ENCODE peak calls at places on chromosomes 7 and 10, in seven cellular contexts. One of them, this sample, is unnamed.

GRCh38 chr7:36185732-36186131 is 32.7 kb downstream of the EEPD1 start:
- DNase-seq in IMR-90: peak; percentile 42
- DNase-seq in A549: no peak
- DNase-seq in SK-N-SH: no peak
- DNase-seq in H1: no peak
- DNase-seq in GM12878: no peak
- DNase-seq in K562: no peak
- DNase-seq in this sample: no peak

GRCh38 chr10:72297281-72297967 is 23.7 kb downstream of the DDIT4 start:
- DNase-seq in IMR-90: peak; percentile 90
- DNase-seq in A549: peak; percentile 96
- DNase-seq in SK-N-SH: no peak
- DNase-seq in H1: no peak
- DNase-seq in GM12878: peak; percentile 97
- DNase-seq in K562: peak; percentile 87
- DNase-seq in this sample: no peak

GRCh38 chr10:125094826-125095225 is 65.5 kb downstream of the CTBP2 start:
- DNase-seq in IMR-90: no peak
- DNase-seq in A549: no peak
- DNase-seq in SK-N-SH: no peak
- DNase-seq in H1: no peak
- DNase-seq in GM12878: no peak
- DNase-seq in K562: no peak
- DNase-seq in this sample: no peak

GRCh38 chr10:71382028-71382427 is 14.7 kb upstream of the CDH23 start:
- DNase-seq in IMR-90: no peak
- DNase-seq in A549: no peak
- DNase-seq in SK-N-SH: no peak
- DNase-seq in H1: no peak
- DNase-seq in GM12878: no peak
- DNase-seq in K562: no peak
- DNase-seq in this sample: no peak

GRCh38 chr10:21978191-21978862 is 25.2 kb downstream of the DNAJC1 start:
- DNase-seq in IMR-90: peak; percentile 81
- DNase-seq in A549: no peak
- DNase-seq in SK-N-SH: no peak
- DNase-seq in H1: no peak
- DNase-seq in GM12878: no peak
- DNase-seq in K562: no peak
- DNase-seq in this sample: no peak

GRCh38 chr7:64098-64521 is 128.3 kb upstream of the FAM20C start:
- DNase-seq in IMR-90: peak; percentile 74
- DNase-seq in A549: peak; percentile 41
- DNase-seq in SK-N-SH: peak; percentile 78
- DNase-seq in H1: no peak
- DNase-seq in GM12878: no peak
- DNase-seq in K562: peak; percentile 61
- DNase-seq in this sample: peak; percentile 18

GRCh38 chr7:131130324-131130723 is 197.4 kb upstream of the MKLN1 start:
- DNase-seq in IMR-90: no peak
- DNase-seq in A549: no peak
- DNase-seq in SK-N-SH: no peak
- DNase-seq in H1: no peak
- DNase-seq in GM12878: no peak
- DNase-seq in K562: no peak
- DNase-seq in this sample: no peak

GRCh38 chr7:137169282-137169698 is 174.2 kb downstream of the PTN start:
- DNase-seq in IMR-90: peak; percentile 85
- DNase-seq in A549: peak; percentile 58
- DNase-seq in SK-N-SH: peak; percentile 83
- DNase-seq in H1: peak; percentile 47
- DNase-seq in GM12878: no peak
- DNase-seq in K562: peak; percentile 37
- DNase-seq in this sample: peak; percentile 26

GRCh38 chr10:117499248-117500105 is 43.1 kb upstream of the EMX2 start:
- DNase-seq in IMR-90: no peak
- DNase-seq in A549: no peak
- DNase-seq in SK-N-SH: no peak
- DNase-seq in H1: no peak
- DNase-seq in GM12878: no peak
- DNase-seq in K562: no peak
- DNase-seq in this sample: no peak

GRCh38 chr10:62462456-62462855 is 88.3 kb downstream of the ZNF365 start:
- DNase-seq in IMR-90: no peak
- DNase-seq in A549: no peak
- DNase-seq in SK-N-SH: no peak
- DNase-seq in H1: no peak
- DNase-seq in GM12878: no peak
- DNase-seq in K562: no peak
- DNase-seq in this sample: no peak

GRCh38 chr7:1662767-1663166 is 7.3 kb upstream of the ELFN1 start:
- DNase-seq in IMR-90: no peak
- DNase-seq in A549: no peak
- DNase-seq in SK-N-SH: peak; percentile 26
- DNase-seq in H1: no peak
- DNase-seq in GM12878: no peak
- DNase-seq in K562: no peak
- DNase-seq in this sample: no peak

GRCh38 chr7:149490083-149490482 is 7.5 kb downstream of the ZNF746 start:
- DNase-seq in IMR-90: no peak
- DNase-seq in A549: no peak
- DNase-seq in SK-N-SH: no peak
- DNase-seq in H1: no peak
- DNase-seq in GM12878: no peak
- DNase-seq in K562: no peak
- DNase-seq in this sample: no peak

GRCh38 chr10:62636825-62637248 is 167.7 kb upstream of the ADO start:
- DNase-seq in IMR-90: peak; percentile 11
- DNase-seq in A549: no peak
- DNase-seq in SK-N-SH: no peak
- DNase-seq in H1: no peak
- DNase-seq in GM12878: no peak
- DNase-seq in K562: no peak
- DNase-seq in this sample: no peak

GRCh38 chr10:92112462-92112861 is 178.4 kb downstream of the CPEB3 start:
- DNase-seq in IMR-90: no peak
- DNase-seq in A549: no peak
- DNase-seq in SK-N-SH: no peak
- DNase-seq in H1: no peak
- DNase-seq in GM12878: no peak
- DNase-seq in K562: no peak
- DNase-seq in this sample: no peak

GRCh38 chr7:11737723-11738122 is 94.3 kb downstream of the THSD7A start:
- DNase-seq in IMR-90: peak; percentile 39
- DNase-seq in A549: no peak
- DNase-seq in SK-N-SH: no peak
- DNase-seq in H1: no peak
- DNase-seq in GM12878: no peak
- DNase-seq in K562: no peak
- DNase-seq in this sample: no peak

GRCh38 chr10:53716156-53716555 is 943.6 kb upstream of the MBL2 start:
- DNase-seq in IMR-90: no peak
- DNase-seq in A549: no peak
- DNase-seq in SK-N-SH: no peak
- DNase-seq in H1: no peak
- DNase-seq in GM12878: no peak
- DNase-seq in K562: no peak
- DNase-seq in this sample: no peak

DNA sequence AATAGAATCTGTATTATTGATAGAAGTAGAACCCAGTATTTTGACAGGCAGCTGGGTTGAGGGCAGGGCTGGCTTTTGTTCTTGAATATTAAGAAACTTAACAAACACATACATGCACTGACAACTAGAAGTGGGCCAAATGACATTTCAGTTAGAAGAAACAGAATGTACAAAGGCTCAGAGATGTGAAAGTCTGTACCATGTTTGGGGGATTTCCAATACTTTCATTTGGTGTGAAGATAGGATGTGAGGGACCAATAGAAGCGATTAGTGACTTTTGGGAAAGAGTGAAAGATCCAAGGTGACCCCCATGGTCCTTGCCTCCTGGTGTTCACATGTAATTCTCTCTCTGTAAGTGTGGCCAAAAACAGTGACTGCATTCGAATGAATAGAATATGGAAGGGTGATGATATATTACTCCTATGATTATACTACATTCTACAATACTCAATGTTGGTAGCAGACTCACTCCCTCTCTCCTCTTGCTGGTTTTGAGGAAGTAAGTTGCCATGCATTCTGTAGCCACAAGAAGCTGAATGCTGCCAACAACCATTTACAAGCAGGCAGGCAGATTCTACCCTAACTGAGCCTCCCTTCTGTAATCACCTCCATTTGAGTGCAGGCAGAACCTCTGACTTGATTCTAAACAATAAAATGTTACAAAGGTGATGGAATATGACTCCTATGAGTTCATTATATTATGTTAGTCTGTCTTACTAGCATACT is 151.4 kb downstream of the TMEM168 start:
- DNase-seq in IMR-90: no peak
- DNase-seq in A549: no peak
- DNase-seq in SK-N-SH: no peak
- DNase-seq in H1: no peak
- DNase-seq in GM12878: peak; percentile 2
- DNase-seq in K562: no peak
- DNase-seq in this sample: no peak
- TF ChIP-seq USF2 in IMR-90: no peak
- TF ChIP-seq USF2 in A549: no peak
- TF ChIP-seq USF2 in SK-N-SH: no peak
- TF ChIP-seq USF2 in H1: no peak
- TF ChIP-seq USF2 in GM12878: no peak
- TF ChIP-seq USF2 in K562: no peak
- TF ChIP-seq USF2 in this sample: no peak

GRCh38 chr10:101896466-101896865 is 52.9 kb upstream of the KCNIP2 start:
- DNase-seq in IMR-90: peak; percentile 68
- DNase-seq in A549: no peak
- DNase-seq in SK-N-SH: no peak
- DNase-seq in H1: no peak
- DNase-seq in GM12878: no peak
- DNase-seq in K562: no peak
- DNase-seq in this sample: no peak

GRCh38 chr10:101895781-101896180 is 52.2 kb upstream of the KCNIP2 start:
- DNase-seq in IMR-90: no peak
- DNase-seq in A549: no peak
- DNase-seq in SK-N-SH: no peak
- DNase-seq in H1: no peak
- DNase-seq in GM12878: no peak
- DNase-seq in K562: no peak
- DNase-seq in this sample: no peak

GRCh38 chr10:101894742-101895141 is 51.1 kb upstream of the KCNIP2 start:
- DNase-seq in IMR-90: peak; percentile 12
- DNase-seq in A549: no peak
- DNase-seq in SK-N-SH: no peak
- DNase-seq in H1: no peak
- DNase-seq in GM12878: no peak
- DNase-seq in K562: no peak
- DNase-seq in this sample: peak; percentile 23

GRCh38 chr10:101894266-101894665 is 50.7 kb upstream of the KCNIP2 start:
- DNase-seq in IMR-90: no peak
- DNase-seq in A549: no peak
- DNase-seq in SK-N-SH: no peak
- DNase-seq in H1: no peak
- DNase-seq in GM12878: no peak
- DNase-seq in K562: no peak
- DNase-seq in this sample: no peak

GRCh38 chr10:101897633-101898032 is 54.0 kb upstream of the KCNIP2 start:
- DNase-seq in IMR-90: peak; percentile 75
- DNase-seq in A549: no peak
- DNase-seq in SK-N-SH: peak; percentile 8
- DNase-seq in H1: no peak
- DNase-seq in GM12878: no peak
- DNase-seq in K562: no peak
- DNase-seq in this sample: no peak
- H3K4me1 ChIP-seq in IMR-90: peaks cover 9% of the 10 kb centered on the region
- H3K4me1 ChIP-seq in A549: peaks cover 23% of the 10 kb centered on the region
- H3K4me1 ChIP-seq in SK-N-SH: peaks cover 5% of the 10 kb centered on the region
- H3K4me1 ChIP-seq in H1: peaks cover 6% of the 10 kb centered on the region
- H3K4me1 ChIP-seq in GM12878: peaks cover 44% of the 10 kb centered on the region
- H3K4me1 ChIP-seq in K562: no peaks in the 10 kb centered on the region
- H3K4me1 ChIP-seq in this sample: peaks cover 17% of the 10 kb centered on the region

GRCh38 chr10:12332572-12333381 is 16.6 kb upstream of the CAMK1D start:
- DNase-seq in IMR-90: peak; percentile 14
- DNase-seq in A549: peak; percentile 62
- DNase-seq in SK-N-SH: no peak
- DNase-seq in H1: no peak
- DNase-seq in GM12878: no peak
- DNase-seq in K562: no peak
- DNase-seq in this sample: no peak

GRCh38 chr10:12334186-12334530 is 15.2 kb upstream of the CAMK1D start:
- DNase-seq in IMR-90: no peak
- DNase-seq in A549: no peak
- DNase-seq in SK-N-SH: no peak
- DNase-seq in H1: no peak
- DNase-seq in GM12878: no peak
- DNase-seq in K562: no peak
- DNase-seq in this sample: no peak

GRCh38 chr10:12337973-12338372 is 11.4 kb upstream of the CAMK1D start:
- DNase-seq in IMR-90: peak; percentile 32
- DNase-seq in A549: no peak
- DNase-seq in SK-N-SH: no peak
- DNase-seq in H1: no peak
- DNase-seq in GM12878: no peak
- DNase-seq in K562: no peak
- DNase-seq in this sample: no peak

GRCh38 chr10:12337407-12337806 is 11.9 kb upstream of the CAMK1D start:
- DNase-seq in IMR-90: peak; percentile 59
- DNase-seq in A549: no peak
- DNase-seq in SK-N-SH: no peak
- DNase-seq in H1: no peak
- DNase-seq in GM12878: no peak
- DNase-seq in K562: no peak
- DNase-seq in this sample: no peak

GRCh38 chr10:12333382-12334185 is 15.8 kb upstream of the CAMK1D start:
- DNase-seq in IMR-90: peak; percentile 97
- DNase-seq in A549: peak; percentile 98
- DNase-seq in SK-N-SH: peak; percentile 77
- DNase-seq in H1: no peak
- DNase-seq in GM12878: no peak
- DNase-seq in K562: no peak
- DNase-seq in this sample: no peak
- TF ChIP-seq USF2 in IMR-90: no peak
- TF ChIP-seq USF2 in A549: no peak
- TF ChIP-seq USF2 in SK-N-SH: no peak
- TF ChIP-seq USF2 in H1: no peak
- TF ChIP-seq USF2 in GM12878: no peak
- TF ChIP-seq USF2 in K562: no peak
- TF ChIP-seq USF2 in this sample: no peak

DNA sequence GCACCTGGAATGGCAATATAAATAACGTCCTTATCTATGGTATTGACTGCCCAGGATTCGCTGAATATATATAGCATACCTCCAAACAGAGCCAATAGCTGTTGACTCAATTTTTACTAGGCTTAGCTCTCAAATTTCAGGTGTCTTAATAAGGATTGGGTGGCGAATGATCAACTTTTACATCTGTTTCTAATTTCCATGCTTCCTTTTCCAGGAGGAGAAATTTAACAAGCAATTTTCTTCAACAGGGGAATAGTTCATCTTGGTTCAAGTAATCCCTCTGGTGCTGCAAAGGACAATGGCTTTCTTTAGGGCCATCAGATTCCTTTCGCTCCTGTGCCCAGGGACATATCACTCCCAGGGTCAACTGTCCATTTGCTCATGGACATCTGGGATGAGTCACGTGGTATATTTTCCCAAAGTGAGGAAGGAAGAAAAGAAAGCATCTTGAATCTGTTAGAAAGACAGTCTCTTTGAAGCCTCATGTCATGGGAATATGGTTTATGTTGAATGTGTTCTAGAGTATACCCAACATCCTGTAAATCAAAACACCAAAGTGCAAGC is 313.3 kb downstream of the FRMD4A start:
- DNase-seq in IMR-90: peak; percentile 48
- DNase-seq in A549: no peak
- DNase-seq in SK-N-SH: no peak
- DNase-seq in H1: no peak
- DNase-seq in GM12878: no peak
- DNase-seq in K562: no peak
- DNase-seq in this sample: no peak
- H3K4me1 ChIP-seq in IMR-90: no peaks in the 10 kb centered on the region
- H3K4me1 ChIP-seq in A549: no peaks in the 10 kb centered on the region
- H3K4me1 ChIP-seq in SK-N-SH: peaks cover 38% of the 10 kb centered on the region
- H3K4me1 ChIP-seq in H1: no peaks in the 10 kb centered on the region
- H3K4me1 ChIP-seq in GM12878: no peaks in the 10 kb centered on the region
- H3K4me1 ChIP-seq in K562: no peaks in the 10 kb centered on the region
- H3K4me1 ChIP-seq in this sample: no peaks in the 10 kb centered on the region